ENCODE peak calls at places on chromosomes 11 and 22, in ten cellular contexts. D, P, K, R, F, M, N, Z, X and J are unnamed samples.

GRCh38 chr11:61756452-61757212 is 4.2 kb downstream of the MYRF start:
- DNase-seq in P (no peak), F (no peak), D (peak), K (peak), N (peak), X (no peak), Z (peak), M (peak), R (no peak), J (no peak)

GRCh38 chr11:75797116-75797515 is 17.9 kb upstream of the UVRAG start:
- DNase-seq in N (no peak), F (no peak), D (no peak), Z (peak), K (no peak), P (no peak), M (no peak), R (no peak), X (no peak), J (no peak)

GRCh38 chr11:70297341-70297740 is 26.9 kb downstream of the PPFIA1 start:
- DNase-seq in K (no peak), X (no peak), Z (peak), R (no peak), N (no peak), F (no peak), M (no peak), D (peak), P (no peak), J (no peak)

GRCh38 chr11:68363771-68364170 is 51.4 kb downstream of the LRP5 start:
- DNase-seq in N (no peak), X (no peak), Z (no peak), D (no peak), P (no peak), R (no peak), K (no peak), F (no peak), M (no peak), J (no peak)

GRCh38 chr11:2390871-2391662 is 9.5 kb upstream of the TSSC4 start:
- DNase-seq in K (peak), F (no peak), R (no peak), P (no peak), Z (peak), X (no peak), N (peak), M (no peak), D (peak), J (peak)

GRCh38 chr11:37199082-37199481 is 601.0 kb upstream of the RAG2 start:
- DNase-seq in D (no peak), Z (no peak), N (no peak), P (no peak), K (no peak), M (no peak), R (no peak), X (no peak), F (no peak), J (no peak)

GRCh38 chr11:9859491-9860305 is 195.8 kb downstream of the SWAP70 start:
- DNase-seq in X (no peak), K (peak), N (no peak), D (peak), R (no peak), Z (no peak), P (no peak), F (no peak), M (no peak), J (no peak)

GRCh38 chr22:47107431-47107830 is 345.0 kb downstream of the TBC1D22A start:
- DNase-seq in R (no peak), K (peak), N (no peak), F (no peak), Z (peak), P (no peak), M (no peak), D (peak), X (no peak), J (no peak)

GRCh38 chr11:64619811-64620285 is 28.8 kb downstream of the SLC22A12 start:
- DNase-seq in M (peak), R (no peak), P (peak), K (peak), X (no peak), N (peak), Z (peak), D (peak), F (no peak), J (peak)

GRCh38 chr11:75815345-75815983 is 454 bp downstream of the UVRAG start:
- DNase-seq in R (peak), X (no peak), D (peak), F (no peak), Z (peak), M (peak), N (peak), K (peak), P (peak), J (no peak)

GRCh38 chr11:72195921-72196320 is 4.0 kb downstream of the FOLR1 start:
- DNase-seq in N (no peak), R (no peak), K (no peak), Z (no peak), X (no peak), F (no peak), M (no peak), D (no peak), P (no peak), J (no peak)

GRCh38 chr11:119285431-119285830 is 31.5 kb downstream of the MCAM start:
- DNase-seq in Z (no peak), P (no peak), X (no peak), R (no peak), M (no peak), N (no peak), D (no peak), K (no peak), F (no peak), J (no peak)

GRCh38 chr11:6251990-6252473 is 7.6 kb upstream of the CCKBR start:
- DNase-seq in F (no peak), Z (no peak), R (no peak), D (no peak), P (no peak), N (no peak), M (peak), X (no peak), K (peak), J (no peak)

GRCh38 chr22:22462813-22463567 is 45.6 kb downstream of the ZNF280B start:
- DNase-seq in F (no peak), N (peak), K (no peak), R (no peak), P (peak), Z (peak), D (no peak), M (no peak), X (no peak), J (no peak)
- TF ChIP-seq CTCF in F (no peak), N (peak), K (peak), R (no peak), P (peak), Z (peak), D (peak), M (no peak), X (no peak), J (no peak)

DNA sequence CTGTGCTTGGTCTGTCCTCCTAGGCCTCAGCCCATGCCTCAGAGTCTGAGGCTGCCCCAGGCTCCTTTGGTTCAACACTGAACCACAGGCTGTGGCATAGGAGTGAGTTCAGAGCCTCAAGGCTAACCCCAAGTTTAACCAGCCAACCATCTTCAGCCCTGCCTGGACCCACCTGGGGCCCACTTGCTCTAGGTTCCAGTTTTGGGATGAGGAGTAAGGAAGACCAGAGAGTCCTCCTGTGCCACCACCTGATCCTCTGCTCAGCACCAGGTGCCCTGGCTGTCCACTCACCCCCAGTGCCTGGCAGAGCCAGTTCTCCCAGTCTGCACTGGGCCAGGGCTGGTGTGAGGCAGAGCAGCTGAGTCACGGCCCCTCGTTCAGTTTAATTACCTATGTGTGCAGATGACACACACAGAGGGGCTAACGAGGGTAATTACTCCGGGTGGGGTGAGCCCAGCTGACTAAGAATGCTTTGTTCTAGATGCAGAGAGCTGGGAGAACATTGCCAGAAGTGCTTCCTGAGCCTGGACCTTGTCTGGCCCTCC is 12.0 kb upstream of the TMPRSS13 start:
- DNase-seq in M (no peak), P (no peak), F (no peak), Z (peak), D (no peak), R (no peak), X (peak), K (no peak), N (no peak), J (peak)
- H3K27ac ChIP-seq in M (no peak), P (no peak), F (no peak), Z (no peak), D (no peak), R (no peak), X (no peak), K (no peak), N (no peak), J (no peak)

DNA sequence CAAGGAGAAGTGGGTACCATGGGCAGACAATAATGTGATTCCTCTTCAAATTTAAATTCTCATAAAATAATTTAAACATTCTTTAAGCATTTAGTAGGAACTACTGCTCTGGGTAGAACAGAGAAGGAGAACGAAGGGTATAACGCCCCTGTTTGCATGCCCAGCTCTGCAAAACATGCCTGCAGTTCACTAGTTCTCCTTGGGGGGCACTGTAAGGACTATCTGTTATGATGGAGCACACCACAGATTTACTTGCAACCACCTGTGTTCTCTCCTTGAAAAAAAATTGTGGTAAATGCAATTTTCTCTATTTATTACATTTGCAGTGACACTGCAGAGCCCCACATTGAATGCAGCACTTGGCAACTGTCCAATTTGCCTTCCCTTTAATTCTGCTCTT is 100.3 kb downstream of the GUCY1A2 start:
- DNase-seq in N (no peak), D (no peak), K (peak), F (no peak), Z (peak), P (peak), X (no peak), R (peak), M (no peak), J (no peak)
- TF ChIP-seq CTCF in N (no peak), D (peak), K (peak), F (peak), Z (peak), P (peak), X (peak), R (peak), M (no peak), J (no peak)

DNA sequence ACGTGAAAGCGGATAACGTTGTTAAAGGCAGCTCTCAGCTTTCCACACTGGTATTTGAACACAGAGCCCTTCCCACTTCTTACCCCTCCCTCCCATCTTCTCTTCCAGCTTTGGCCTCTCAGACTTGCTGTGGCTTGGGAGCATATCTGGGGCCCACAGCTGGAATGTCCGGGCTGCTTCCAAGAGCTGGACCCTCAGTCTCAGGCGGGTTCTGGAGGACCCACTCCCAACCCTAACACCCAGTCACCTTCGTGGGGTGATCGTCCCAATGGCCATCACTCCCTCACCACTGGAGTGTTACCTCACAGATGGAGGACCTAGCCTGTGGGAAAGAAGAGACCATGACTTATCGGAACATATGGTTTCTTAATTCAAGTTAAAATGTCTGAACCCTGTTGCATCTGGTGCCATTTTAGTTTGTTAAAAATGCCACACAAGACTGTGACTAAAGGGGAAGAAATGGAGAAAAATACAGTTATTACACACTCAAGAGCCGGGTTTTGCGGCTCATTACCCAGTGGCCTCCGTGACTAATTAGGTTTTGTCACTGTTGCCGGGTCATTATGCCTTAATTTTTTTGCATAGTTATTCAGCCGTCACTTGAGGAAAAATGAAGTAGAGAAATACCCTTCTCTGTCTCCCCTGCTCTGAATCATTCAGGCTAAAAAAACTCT is 87.4 kb upstream of the HTATIP2 start:
- DNase-seq in P (no peak), M (no peak), F (no peak), Z (no peak), R (no peak), K (no peak), X (no peak), D (no peak), N (no peak), J (no peak)
- H3K27ac ChIP-seq in P (no peak), M (no peak), F (no peak), Z (no peak), R (no peak), K (no peak), X (no peak), D (no peak), N (no peak), J (no peak)

DNA sequence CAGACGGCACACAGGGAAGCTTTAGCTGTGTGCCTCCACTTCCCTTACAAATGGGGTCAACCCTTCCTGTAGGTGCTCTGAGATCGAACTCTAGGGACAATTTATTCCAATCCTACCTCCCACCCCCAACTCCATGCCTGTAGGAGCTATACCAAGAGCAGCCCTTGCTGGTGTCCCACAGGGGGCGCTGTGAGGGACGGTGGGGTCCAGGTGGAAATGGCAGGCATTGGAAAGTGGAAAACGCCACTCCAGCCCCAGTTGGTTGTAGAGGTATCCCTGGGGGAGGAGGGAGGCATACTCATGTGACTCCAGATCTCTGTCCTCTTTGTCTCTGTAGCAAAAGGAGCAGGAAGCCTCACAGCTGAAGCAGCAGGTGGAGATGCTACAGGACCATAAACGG is 161.3 kb downstream of the MYO18B start:
- DNase-seq in P (peak), M (no peak), R (peak), K (no peak), D (no peak), X (no peak), F (no peak), N (peak), Z (no peak), J (no peak)
- TF ChIP-seq CTCF in P (peak), M (no peak), R (peak), K (no peak), D (no peak), X (no peak), F (no peak), N (no peak), Z (no peak), J (no peak)